ENCODE peak calls at places on chromosomes 13 and 19, in eight cellular contexts. F, O, T, G, Z, M, K and N are unnamed samples.
A peak's percentile ranks its signal among the peaks of the same experiment; 100 is the strongest.

GRCh38 chr19:43639507-43640423 is at the start of gene CADM4:
- DNase-seq in M (no peak), G (peak; percentile 57), K (peak; percentile 23), F (no peak), Z (no peak), T (peak; percentile 69), O (peak; percentile 65), N (no peak)

GRCh38 chr13:31276386-31276785 is 76.6 kb downstream of the B3GLCT start:
- DNase-seq in O (no peak), T (no peak), F (no peak), K (no peak), M (peak; percentile 41), G (no peak), Z (no peak), N (no peak)

GRCh38 chr19:50492303-50493052 is 15.8 kb upstream of the GARIN5A start:
- DNase-seq in Z (no peak), G (no peak), K (no peak), M (no peak), O (no peak), T (peak; percentile 45), F (peak; percentile 27), N (no peak)

GRCh38 chr13:43328907-43329306 is 305.5 kb downstream of the DNAJC15 start:
- DNase-seq in F (no peak), M (no peak), K (no peak), G (no peak), Z (no peak), T (no peak), O (no peak), N (no peak)

GRCh38 chr19:3643592-3644313 is 17.2 kb upstream of the CACTIN start:
- DNase-seq in G (no peak), M (no peak), Z (no peak), O (no peak), K (no peak), F (no peak), T (no peak), N (no peak)

GRCh38 chr13:45615501-45616101 is at the start of gene ERICH6B:
- DNase-seq in F (peak; percentile 61), G (no peak), K (peak; percentile 19), Z (no peak), T (no peak), M (peak; percentile 14), O (no peak), N (peak; percentile 11)

GRCh38 chr19:50649433-50650391 is at the start of gene C19orf81:
- DNase-seq in T (no peak), F (no peak), M (no peak), O (no peak), G (no peak), K (no peak), Z (no peak), N (peak; percentile 9)

GRCh38 chr13:33236021-33236420 is 49.5 kb downstream of the STARD13 start:
- DNase-seq in F (peak; percentile 81), G (no peak), K (no peak), M (no peak), Z (no peak), T (no peak), O (no peak), N (peak; percentile 82)

GRCh38 chr13:100244431-100244830 is 155.5 kb downstream of the PCCA start:
- DNase-seq in F (no peak), M (peak; percentile 14), O (no peak), G (no peak), T (no peak), K (no peak), Z (no peak), N (no peak)

GRCh38 chr13:27797228-27797624 is 4.9 kb downstream of the GSX1 start:
- DNase-seq in K (no peak), T (no peak), F (peak; percentile 35), Z (no peak), M (peak; percentile 12), G (no peak), O (no peak), N (peak; percentile 19)

GRCh38 chr13:98103942-98104880 is 38.7 kb upstream of the FARP1 start:
- DNase-seq in Z (no peak), O (no peak), T (no peak), F (peak; percentile 58), G (no peak), M (no peak), K (no peak), N (peak; percentile 43)

GRCh38 chr19:41879080-41879479 is 2.0 kb downstream of the CD79A start:
- DNase-seq in T (no peak), F (no peak), M (no peak), K (no peak), Z (no peak), O (no peak), G (no peak), N (no peak)

GRCh38 chr19:54207908-54208783 is 7.5 kb downstream of the RPS9 start:
- DNase-seq in O (peak; percentile 64), Z (no peak), F (peak; percentile 86), G (peak; percentile 86), T (peak; percentile 89), K (peak; percentile 52), M (peak; percentile 100), N (peak; percentile 98)

GRCh38 chr13:27177852-27178251 is 6.2 kb upstream of the USP12 start:
- DNase-seq in M (no peak), O (no peak), K (no peak), T (no peak), Z (no peak), F (no peak), G (no peak), N (no peak)

GRCh38 chr19:32977269-32977668 is 5.2 kb downstream of the FAAP24 start:
- DNase-seq in G (no peak), F (no peak), M (no peak), K (no peak), T (no peak), O (no peak), Z (no peak), N (no peak)

GRCh38 chr19:11182994-11183393 is 14.4 kb downstream of the KANK2 start:
- DNase-seq in T (no peak), M (no peak), Z (no peak), F (no peak), O (no peak), K (no peak), G (no peak), N (no peak)

GRCh38 chr19:13597625-13598024 is 91.3 kb upstream of the CACNA1A start:
- DNase-seq in O (no peak), Z (no peak), F (peak; percentile 86), G (peak; percentile 50), K (no peak), T (peak; percentile 70), M (peak; percentile 69), N (peak; percentile 76)

DNA sequence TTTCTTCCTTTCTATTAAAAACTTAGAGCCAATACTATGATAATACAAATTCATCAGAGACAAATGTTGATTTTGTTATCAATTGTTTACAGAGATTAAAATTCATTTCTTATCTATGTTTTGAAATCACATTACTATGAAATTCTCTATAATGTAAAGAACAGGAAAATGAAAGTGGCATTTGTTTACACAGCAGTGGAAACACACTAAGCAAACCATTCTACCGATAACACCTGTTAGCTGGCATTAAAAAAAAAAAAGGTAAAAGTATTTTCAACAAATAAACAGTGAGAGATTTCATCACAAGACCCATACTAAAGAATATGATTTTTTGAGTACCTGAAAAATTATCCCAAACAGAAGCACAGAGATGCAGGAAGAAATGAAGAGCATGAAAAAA is 4.8 kb upstream of the CCDC70 start:
- DNase-seq in O (no peak), M (no peak), T (no peak), F (no peak), G (no peak), K (no peak), Z (no peak), N (no peak)
- H3K4me3 ChIP-seq in O (no peak overlapping the region), M (no peak overlapping the region), T (no peak overlapping the region), F (no peak overlapping the region), G (no peak overlapping the region), K (no peak overlapping the region), Z (no peak overlapping the region), N (no peak overlapping the region)

GRCh38 chr13:71218960-71219359 is 648.0 kb downstream of the DACH1 start:
- DNase-seq in Z (no peak), M (no peak), O (no peak), T (no peak), G (no peak), K (no peak), F (no peak), N (no peak)
- TF ChIP-seq CTCF in Z (no peak), M (no peak), O (no peak), T (no peak), G (no peak), K (peak; percentile 28), F (no peak), N (no peak)

DNA sequence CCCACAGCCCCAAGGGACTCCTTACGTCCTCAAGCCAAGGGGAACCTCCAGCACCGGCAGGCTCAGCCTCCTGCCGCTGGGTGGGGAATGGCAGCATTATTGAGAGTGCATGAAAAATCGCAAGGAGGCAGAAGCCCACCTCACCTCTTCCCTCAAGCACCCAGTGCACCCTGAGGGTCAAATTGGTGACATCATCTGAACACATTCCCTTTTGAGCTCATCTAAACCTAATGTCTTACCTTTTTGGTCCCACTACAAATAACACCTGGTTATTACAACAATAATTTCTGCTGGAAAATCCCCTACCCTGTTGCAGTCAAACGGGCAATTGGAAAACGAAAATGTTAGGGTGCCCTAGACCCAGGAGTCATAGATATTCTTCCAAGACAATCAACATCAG is 12.2 kb upstream of the POP4 start:
- DNase-seq in Z (no peak), F (no peak), G (no peak), K (no peak), M (no peak), O (no peak), T (no peak), N (no peak)
- H3K4me3 ChIP-seq in Z (no peak overlapping the region), F (no peak overlapping the region), G (no peak overlapping the region), K (no peak overlapping the region), M (no peak overlapping the region), O (no peak overlapping the region), T (no peak overlapping the region), N (no peak overlapping the region)

GRCh38 chr19:8096071-8096470 is 43.5 kb downstream of the CCL25 start:
- DNase-seq in M (no peak), F (no peak), O (no peak), G (no peak), Z (no peak), K (no peak), T (no peak), N (no peak)
- TF ChIP-seq CTCF in M (no peak), F (no peak), O (no peak), G (no peak), Z (no peak), K (no peak), T (no peak), N (no peak)

GRCh38 chr19:46298477-46299003 is 1.7 kb downstream of the HIF3A start:
- DNase-seq in M (peak; percentile 29), K (no peak), T (no peak), Z (no peak), G (no peak), O (no peak), F (no peak), N (no peak)
- H3K4me3 ChIP-seq in M (peak overlapping the region; percentile 60), K (peak overlapping the region; percentile 83), T (peak overlapping the region; percentile 70), Z (peak overlapping the region; percentile 63), G (no peak overlapping the region), O (no peak overlapping the region), F (peak overlapping the region; percentile 32), N (peak overlapping the region; percentile 61)

GRCh38 chr19:19224150-19224851 is 12.5 kb downstream of the NCAN start:
- DNase-seq in K (no peak), M (no peak), G (no peak), F (no peak), T (no peak), O (no peak), Z (no peak), N (no peak)
- TF ChIP-seq CTCF in K (no peak), M (no peak), G (no peak), F (no peak), T (no peak), O (no peak), Z (no peak), N (no peak)